ENCODE peak calls at places on chromosomes 6 and 20, in ten cellular contexts. L is prostate gland; Q is GDM1; U is effector CD8-positive, alpha-beta T cell; Y is activated T-cell treated with anti-CD3 and anti-CD28 coated beads, Interleukin-2, amount 50 U/mL, for 72 hours; F is putamen; B is left ventricle myocardium inferior; N is naive thymus-derived CD4-positive, alpha-beta T cell; E is omental fat pad; C is stomach. H is an unnamed sample.

GRCh38 chr20:13105864-13106457 is 97.2 kb downstream of the SPTLC3 start:
- DNase-seq in L (no peak), Q (no peak), U (no peak), Y (no peak), F (no peak), B (no peak), N (peak), E (no peak), C (no peak), H (peak)

GRCh38 chr6:15243994-15244604 is 1.8 kb upstream of the JARID2 start:
- DNase-seq in L (no peak), Q (no peak), U (no peak), Y (no peak), F (no peak), B (no peak), N (no peak), E (no peak), C (no peak), H (no peak)

GRCh38 chr20:1327241-1327653 is 1.7 kb downstream of the SDCBP2 start:
- DNase-seq in L (no peak), Q (no peak), U (no peak), Y (no peak), F (peak), B (no peak), N (no peak), E (peak), C (no peak), H (peak)

GRCh38 chr20:36179170-36179945 is 24.8 kb downstream of the EPB41L1 start:
- DNase-seq in L (no peak), Q (no peak), U (no peak), Y (no peak), F (no peak), B (no peak), N (no peak), E (no peak), C (no peak), H (no peak)

GRCh38 chr6:41373919-41374617 is 38.7 kb downstream of the NCR2 start:
- DNase-seq in L (no peak), Q (no peak), U (no peak), Y (no peak), F (no peak), B (no peak), N (no peak), E (no peak), C (no peak), H (no peak)

GRCh38 chr6:159978291-159979135 is 9.6 kb downstream of the IGF2R start:
- DNase-seq in L (no peak), Q (no peak), U (no peak), Y (peak), F (no peak), B (no peak), N (no peak), E (no peak), C (no peak), H (no peak)

GRCh38 chr6:9659848-9660247 is 755.0 kb downstream of the TFAP2A start:
- DNase-seq in L (no peak), Q (no peak), U (no peak), Y (no peak), F (no peak), B (no peak), N (no peak), E (no peak), C (no peak), H (no peak)

GRCh38 chr6:26031595-26032386 is 55.4 kb upstream of the HFE start:
- DNase-seq in L (peak), Q (peak), U (peak), Y (peak), F (peak), B (peak), N (peak), E (peak), C (peak), H (peak)

GRCh38 chr6:100267721-100268123 is 197.0 kb downstream of the SIM1 start:
- DNase-seq in L (no peak), Q (no peak), U (no peak), Y (no peak), F (no peak), B (no peak), N (no peak), E (no peak), C (no peak), H (peak)

GRCh38 chr6:132142308-132142707 is 191.1 kb upstream of the CCN2 start:
- DNase-seq in L (no peak), Q (no peak), U (no peak), Y (no peak), F (no peak), B (no peak), N (no peak), E (no peak), C (no peak), H (no peak)

GRCh38 chr6:4936681-4937041 is 67.2 kb downstream of the RPP40 start:
- DNase-seq in L (no peak), Q (no peak), U (no peak), Y (no peak), F (peak), B (no peak), N (peak), E (no peak), C (no peak), H (no peak)

GRCh38 chr6:138685257-138685656 is 88.3 kb upstream of the CCDC28A start:
- DNase-seq in L (no peak), Q (no peak), U (no peak), Y (no peak), F (no peak), B (no peak), N (no peak), E (no peak), C (no peak), H (no peak)

GRCh38 chr20:35510946-35511735 is 18.3 kb downstream of the C20orf173 start:
- DNase-seq in L (no peak), Q (no peak), U (no peak), Y (no peak), F (no peak), B (no peak), N (no peak), E (no peak), C (no peak), H (no peak)

GRCh38 chr20:58656825-58657224 is 5.7 kb downstream of the STX16 start:
- DNase-seq in L (no peak), Q (no peak), U (no peak), Y (no peak), F (no peak), B (no peak), N (no peak), E (no peak), C (no peak), H (no peak)

GRCh38 chr20:62064788-62065668 is 653 bp downstream of the TAF4 start:
- DNase-seq in L (no peak), Q (no peak), U (no peak), Y (peak), F (no peak), B (no peak), N (no peak), E (no peak), C (peak), H (no peak)